ENCODE peak calls at places on chromosome 1, in seven cellular contexts. One of them, this sample, is unnamed.

GRCh38 chr1:81654147-81654546 is 146.6 kb upstream of the ADGRL2 start:
- DNase-seq in NCI-H2081: no peak
- DNase-seq in GM18507: no peak
- DNase-seq in tibial artery: no peak
- DNase-seq in NCI-H526 treated with DMSO at 0.1 percent for 48 hours: no peak
- DNase-seq in AG08395: no peak
- DNase-seq in astrocyte of the hippocampus: peak; percentile 50
- DNase-seq in this sample: no peak

GRCh38 chr1:94100129-94100784 is 20.7 kb downstream of the ABCA4 start:
- DNase-seq in AG08395: no peak
- DNase-seq in NCI-H526 treated with DMSO at 0.1 percent for 48 hours: no peak
- DNase-seq in tibial artery: no peak
- DNase-seq in NCI-H2081: no peak
- DNase-seq in astrocyte of the hippocampus: no peak
- DNase-seq in GM18507: no peak
- DNase-seq in this sample: no peak

GRCh38 chr1:3803905-3804626 is 7.8 kb upstream of the LRRC47 start:
- DNase-seq in AG08395: no peak
- DNase-seq in NCI-H526 treated with DMSO at 0.1 percent for 48 hours: no peak
- DNase-seq in tibial artery: no peak
- DNase-seq in astrocyte of the hippocampus: no peak
- DNase-seq in GM18507: no peak
- DNase-seq in NCI-H2081: no peak
- DNase-seq in this sample: no peak

GRCh38 chr1:226325178-226325577 is 16.2 kb upstream of the LIN9 start:
- DNase-seq in AG08395: no peak
- DNase-seq in NCI-H526 treated with DMSO at 0.1 percent for 48 hours: no peak
- DNase-seq in tibial artery: no peak
- DNase-seq in NCI-H2081: no peak
- DNase-seq in GM18507: no peak
- DNase-seq in astrocyte of the hippocampus: peak; percentile 26
- DNase-seq in this sample: no peak

GRCh38 chr1:177567393-177567792 is 396.6 kb downstream of the BRINP2 start:
- DNase-seq in AG08395: peak; percentile 9
- DNase-seq in NCI-H2081: no peak
- DNase-seq in GM18507: no peak
- DNase-seq in astrocyte of the hippocampus: peak; percentile 15
- DNase-seq in tibial artery: no peak
- DNase-seq in NCI-H526 treated with DMSO at 0.1 percent for 48 hours: peak; percentile 60
- DNase-seq in this sample: no peak

GRCh38 chr1:155859881-155860841 is 794 bp downstream of the SYT11 start:
- DNase-seq in AG08395: peak; percentile 77
- DNase-seq in astrocyte of the hippocampus: peak; percentile 97
- DNase-seq in NCI-H526 treated with DMSO at 0.1 percent for 48 hours: peak; percentile 61
- DNase-seq in GM18507: peak; percentile 47
- DNase-seq in tibial artery: peak; percentile 90
- DNase-seq in NCI-H2081: peak; percentile 90
- DNase-seq in this sample: peak; percentile 12

GRCh38 chr1:29392036-29392435 is 155.7 kb downstream of the PTPRU start:
- DNase-seq in tibial artery: no peak
- DNase-seq in GM18507: no peak
- DNase-seq in AG08395: no peak
- DNase-seq in NCI-H2081: no peak
- DNase-seq in NCI-H526 treated with DMSO at 0.1 percent for 48 hours: no peak
- DNase-seq in astrocyte of the hippocampus: no peak
- DNase-seq in this sample: no peak

GRCh38 chr1:151012684-151013471 is 4.6 kb downstream of the PRUNE1 start:
- DNase-seq in AG08395: no peak
- DNase-seq in tibial artery: no peak
- DNase-seq in NCI-H2081: no peak
- DNase-seq in astrocyte of the hippocampus: peak; percentile 36
- DNase-seq in NCI-H526 treated with DMSO at 0.1 percent for 48 hours: no peak
- DNase-seq in GM18507: no peak
- DNase-seq in this sample: no peak

GRCh38 chr1:3501856-3502665 is 47.6 kb downstream of the ARHGEF16 start:
- DNase-seq in AG08395: peak; percentile 33
- DNase-seq in tibial artery: peak; percentile 92
- DNase-seq in GM18507: peak; percentile 60
- DNase-seq in astrocyte of the hippocampus: peak; percentile 80
- DNase-seq in NCI-H526 treated with DMSO at 0.1 percent for 48 hours: no peak
- DNase-seq in NCI-H2081: no peak
- DNase-seq in this sample: no peak